ENCODE peak calls at places on chromosome 19, in ten cellular contexts. One of them, this sample, is unnamed.

GRCh38 chr19:48508729-48509310 is 2.8 kb downstream of the LMTK3 start:
- DNase-seq in stimulated activated CD4-positive, alpha-beta T cell treated with anti-CD3 and anti-CD28 coated beads, Interleukin-15, amount 100 ng/mL, for 1 hour: no peak
- DNase-seq in GM23338: no peak
- DNase-seq in hypothalamus: no peak
- DNase-seq in OCI-LY7: no peak
- DNase-seq in skeletal muscle cell: no peak
- DNase-seq in iris pigment epithelial cell: no peak
- DNase-seq in A549: no peak
- DNase-seq in activated CD4-positive, alpha-beta T cell treated with anti-CD3 and anti-CD28 coated beads, Interleukin-2, amount 50 U/mL, for 1 hour: no peak
- DNase-seq in DMS79: no peak
- DNase-seq in this sample: no peak

GRCh38 chr19:41682437-41682836 is 5.6 kb downstream of the CEACAM7 start:
- DNase-seq in activated CD4-positive, alpha-beta T cell treated with anti-CD3 and anti-CD28 coated beads, Interleukin-2, amount 50 U/mL, for 1 hour: no peak
- DNase-seq in A549: no peak
- DNase-seq in GM23338: no peak
- DNase-seq in DMS79: no peak
- DNase-seq in OCI-LY7: no peak
- DNase-seq in skeletal muscle cell: no peak
- DNase-seq in iris pigment epithelial cell: no peak
- DNase-seq in hypothalamus: no peak
- DNase-seq in stimulated activated CD4-positive, alpha-beta T cell treated with anti-CD3 and anti-CD28 coated beads, Interleukin-15, amount 100 ng/mL, for 1 hour: no peak
- DNase-seq in this sample: no peak

GRCh38 chr19:55526216-55527196 is 10.4 kb downstream of the SBK2 start:
- DNase-seq in stimulated activated CD4-positive, alpha-beta T cell treated with anti-CD3 and anti-CD28 coated beads, Interleukin-15, amount 100 ng/mL, for 1 hour: no peak
- DNase-seq in GM23338: peak; percentile 40
- DNase-seq in hypothalamus: no peak
- DNase-seq in DMS79: peak; percentile 71
- DNase-seq in iris pigment epithelial cell: peak; percentile 68
- DNase-seq in skeletal muscle cell: peak; percentile 71
- DNase-seq in activated CD4-positive, alpha-beta T cell treated with anti-CD3 and anti-CD28 coated beads, Interleukin-2, amount 50 U/mL, for 1 hour: no peak
- DNase-seq in OCI-LY7: no peak
- DNase-seq in A549: peak; percentile 82
- DNase-seq in this sample: no peak

GRCh38 chr19:33278403-33279269 is 23.7 kb downstream of the CEBPA start:
- DNase-seq in iris pigment epithelial cell: no peak
- DNase-seq in DMS79: no peak
- DNase-seq in activated CD4-positive, alpha-beta T cell treated with anti-CD3 and anti-CD28 coated beads, Interleukin-2, amount 50 U/mL, for 1 hour: no peak
- DNase-seq in OCI-LY7: no peak
- DNase-seq in A549: no peak
- DNase-seq in GM23338: no peak
- DNase-seq in stimulated activated CD4-positive, alpha-beta T cell treated with anti-CD3 and anti-CD28 coated beads, Interleukin-15, amount 100 ng/mL, for 1 hour: no peak
- DNase-seq in skeletal muscle cell: no peak
- DNase-seq in hypothalamus: no peak
- DNase-seq in this sample: no peak

GRCh38 chr19:28553005-28553404 is 659.9 kb downstream of the UQCRFS1 start:
- DNase-seq in GM23338: no peak
- DNase-seq in stimulated activated CD4-positive, alpha-beta T cell treated with anti-CD3 and anti-CD28 coated beads, Interleukin-15, amount 100 ng/mL, for 1 hour: no peak
- DNase-seq in skeletal muscle cell: no peak
- DNase-seq in activated CD4-positive, alpha-beta T cell treated with anti-CD3 and anti-CD28 coated beads, Interleukin-2, amount 50 U/mL, for 1 hour: no peak
- DNase-seq in hypothalamus: no peak
- DNase-seq in OCI-LY7: no peak
- DNase-seq in iris pigment epithelial cell: no peak
- DNase-seq in A549: no peak
- DNase-seq in DMS79: no peak
- DNase-seq in this sample: no peak

GRCh38 chr19:52936958-52937334 is 13.7 kb upstream of the ZNF888 start:
- DNase-seq in stimulated activated CD4-positive, alpha-beta T cell treated with anti-CD3 and anti-CD28 coated beads, Interleukin-15, amount 100 ng/mL, for 1 hour: no peak
- DNase-seq in activated CD4-positive, alpha-beta T cell treated with anti-CD3 and anti-CD28 coated beads, Interleukin-2, amount 50 U/mL, for 1 hour: no peak
- DNase-seq in A549: no peak
- DNase-seq in skeletal muscle cell: no peak
- DNase-seq in iris pigment epithelial cell: no peak
- DNase-seq in DMS79: no peak
- DNase-seq in GM23338: no peak
- DNase-seq in OCI-LY7: no peak
- DNase-seq in hypothalamus: no peak
- DNase-seq in this sample: no peak

GRCh38 chr19:47778089-47778953 is at the start of gene SELENOW:
- DNase-seq in hypothalamus: peak; percentile 75
- DNase-seq in A549: peak; percentile 90
- DNase-seq in DMS79: peak; percentile 87
- DNase-seq in GM23338: peak; percentile 88
- DNase-seq in OCI-LY7: peak; percentile 91
- DNase-seq in stimulated activated CD4-positive, alpha-beta T cell treated with anti-CD3 and anti-CD28 coated beads, Interleukin-15, amount 100 ng/mL, for 1 hour: peak; percentile 63
- DNase-seq in skeletal muscle cell: no peak
- DNase-seq in iris pigment epithelial cell: peak; percentile 63
- DNase-seq in activated CD4-positive, alpha-beta T cell treated with anti-CD3 and anti-CD28 coated beads, Interleukin-2, amount 50 U/mL, for 1 hour: peak; percentile 70
- DNase-seq in this sample: peak; percentile 93

GRCh38 chr19:13938361-13939027 is at the start of gene PODNL1:
- DNase-seq in hypothalamus: no peak
- DNase-seq in activated CD4-positive, alpha-beta T cell treated with anti-CD3 and anti-CD28 coated beads, Interleukin-2, amount 50 U/mL, for 1 hour: no peak
- DNase-seq in skeletal muscle cell: peak; percentile 36
- DNase-seq in GM23338: peak; percentile 52
- DNase-seq in A549: no peak
- DNase-seq in stimulated activated CD4-positive, alpha-beta T cell treated with anti-CD3 and anti-CD28 coated beads, Interleukin-15, amount 100 ng/mL, for 1 hour: no peak
- DNase-seq in DMS79: no peak
- DNase-seq in iris pigment epithelial cell: peak; percentile 48
- DNase-seq in OCI-LY7: no peak
- DNase-seq in this sample: no peak

GRCh38 chr19:50580970-50581636 is 12.9 kb upstream of the LRRC4B start:
- DNase-seq in hypothalamus: no peak
- DNase-seq in activated CD4-positive, alpha-beta T cell treated with anti-CD3 and anti-CD28 coated beads, Interleukin-2, amount 50 U/mL, for 1 hour: no peak
- DNase-seq in A549: no peak
- DNase-seq in stimulated activated CD4-positive, alpha-beta T cell treated with anti-CD3 and anti-CD28 coated beads, Interleukin-15, amount 100 ng/mL, for 1 hour: no peak
- DNase-seq in OCI-LY7: no peak
- DNase-seq in skeletal muscle cell: no peak
- DNase-seq in iris pigment epithelial cell: no peak
- DNase-seq in GM23338: no peak
- DNase-seq in DMS79: peak; percentile 3
- DNase-seq in this sample: no peak

GRCh38 chr19:1747285-1748114 is 5.8 kb upstream of the ONECUT3 start:
- DNase-seq in GM23338: peak; percentile 89
- DNase-seq in iris pigment epithelial cell: peak; percentile 81
- DNase-seq in A549: peak; percentile 83
- DNase-seq in OCI-LY7: no peak
- DNase-seq in hypothalamus: no peak
- DNase-seq in skeletal muscle cell: peak; percentile 20
- DNase-seq in activated CD4-positive, alpha-beta T cell treated with anti-CD3 and anti-CD28 coated beads, Interleukin-2, amount 50 U/mL, for 1 hour: peak; percentile 38
- DNase-seq in stimulated activated CD4-positive, alpha-beta T cell treated with anti-CD3 and anti-CD28 coated beads, Interleukin-15, amount 100 ng/mL, for 1 hour: no peak
- DNase-seq in DMS79: no peak
- DNase-seq in this sample: no peak

GRCh38 chr19:45350477-45351058 is 10.0 kb downstream of the KLC3 start:
- DNase-seq in A549: no peak
- DNase-seq in hypothalamus: no peak
- DNase-seq in OCI-LY7: no peak
- DNase-seq in skeletal muscle cell: no peak
- DNase-seq in iris pigment epithelial cell: no peak
- DNase-seq in activated CD4-positive, alpha-beta T cell treated with anti-CD3 and anti-CD28 coated beads, Interleukin-2, amount 50 U/mL, for 1 hour: no peak
- DNase-seq in stimulated activated CD4-positive, alpha-beta T cell treated with anti-CD3 and anti-CD28 coated beads, Interleukin-15, amount 100 ng/mL, for 1 hour: no peak
- DNase-seq in DMS79: no peak
- DNase-seq in GM23338: no peak
- DNase-seq in this sample: no peak

GRCh38 chr19:40381321-40381720 is 8.7 kb downstream of the HIPK4 start:
- DNase-seq in A549: peak; percentile 68
- DNase-seq in GM23338: peak; percentile 64
- DNase-seq in activated CD4-positive, alpha-beta T cell treated with anti-CD3 and anti-CD28 coated beads, Interleukin-2, amount 50 U/mL, for 1 hour: no peak
- DNase-seq in stimulated activated CD4-positive, alpha-beta T cell treated with anti-CD3 and anti-CD28 coated beads, Interleukin-15, amount 100 ng/mL, for 1 hour: no peak
- DNase-seq in iris pigment epithelial cell: no peak
- DNase-seq in DMS79: no peak
- DNase-seq in skeletal muscle cell: no peak
- DNase-seq in hypothalamus: no peak
- DNase-seq in OCI-LY7: no peak
- DNase-seq in this sample: no peak

GRCh38 chr19:41133260-41133659 is 19.0 kb downstream of the CYP2F1 start:
- DNase-seq in activated CD4-positive, alpha-beta T cell treated with anti-CD3 and anti-CD28 coated beads, Interleukin-2, amount 50 U/mL, for 1 hour: no peak
- DNase-seq in stimulated activated CD4-positive, alpha-beta T cell treated with anti-CD3 and anti-CD28 coated beads, Interleukin-15, amount 100 ng/mL, for 1 hour: no peak
- DNase-seq in GM23338: no peak
- DNase-seq in iris pigment epithelial cell: no peak
- DNase-seq in hypothalamus: no peak
- DNase-seq in DMS79: no peak
- DNase-seq in OCI-LY7: no peak
- DNase-seq in skeletal muscle cell: no peak
- DNase-seq in A549: no peak
- DNase-seq in this sample: no peak

GRCh38 chr19:10535613-10536012 is 8.1 kb upstream of the ATG4D start:
- DNase-seq in stimulated activated CD4-positive, alpha-beta T cell treated with anti-CD3 and anti-CD28 coated beads, Interleukin-15, amount 100 ng/mL, for 1 hour: no peak
- DNase-seq in hypothalamus: no peak
- DNase-seq in GM23338: no peak
- DNase-seq in OCI-LY7: no peak
- DNase-seq in DMS79: no peak
- DNase-seq in activated CD4-positive, alpha-beta T cell treated with anti-CD3 and anti-CD28 coated beads, Interleukin-2, amount 50 U/mL, for 1 hour: no peak
- DNase-seq in A549: no peak
- DNase-seq in skeletal muscle cell: no peak
- DNase-seq in iris pigment epithelial cell: peak; percentile 39
- DNase-seq in this sample: no peak

GRCh38 chr19:41299755-41300089 is 10.2 kb upstream of the CCDC97 start:
- DNase-seq in hypothalamus: no peak
- DNase-seq in activated CD4-positive, alpha-beta T cell treated with anti-CD3 and anti-CD28 coated beads, Interleukin-2, amount 50 U/mL, for 1 hour: peak; percentile 61
- DNase-seq in A549: no peak
- DNase-seq in skeletal muscle cell: peak; percentile 75
- DNase-seq in DMS79: peak; percentile 48
- DNase-seq in stimulated activated CD4-positive, alpha-beta T cell treated with anti-CD3 and anti-CD28 coated beads, Interleukin-15, amount 100 ng/mL, for 1 hour: no peak
- DNase-seq in GM23338: no peak
- DNase-seq in iris pigment epithelial cell: peak; percentile 92
- DNase-seq in OCI-LY7: no peak
- DNase-seq in this sample: no peak

GRCh38 chr19:45211751-45212381 is 33.3 kb downstream of the BLOC1S3 start:
- DNase-seq in skeletal muscle cell: no peak
- DNase-seq in GM23338: no peak
- DNase-seq in A549: no peak
- DNase-seq in OCI-LY7: no peak
- DNase-seq in hypothalamus: no peak
- DNase-seq in iris pigment epithelial cell: no peak
- DNase-seq in DMS79: no peak
- DNase-seq in stimulated activated CD4-positive, alpha-beta T cell treated with anti-CD3 and anti-CD28 coated beads, Interleukin-15, amount 100 ng/mL, for 1 hour: no peak
- DNase-seq in activated CD4-positive, alpha-beta T cell treated with anti-CD3 and anti-CD28 coated beads, Interleukin-2, amount 50 U/mL, for 1 hour: no peak
- DNase-seq in this sample: no peak

GRCh38 chr19:52689804-52690394 is 44.9 kb downstream of the ZNF611 start:
- DNase-seq in hypothalamus: peak; percentile 11
- DNase-seq in A549: no peak
- DNase-seq in stimulated activated CD4-positive, alpha-beta T cell treated with anti-CD3 and anti-CD28 coated beads, Interleukin-15, amount 100 ng/mL, for 1 hour: peak; percentile 19
- DNase-seq in GM23338: peak; percentile 50
- DNase-seq in skeletal muscle cell: no peak
- DNase-seq in OCI-LY7: no peak
- DNase-seq in iris pigment epithelial cell: peak; percentile 9
- DNase-seq in activated CD4-positive, alpha-beta T cell treated with anti-CD3 and anti-CD28 coated beads, Interleukin-2, amount 50 U/mL, for 1 hour: peak; percentile 10
- DNase-seq in DMS79: peak; percentile 70
- DNase-seq in this sample: peak; percentile 13

GRCh38 chr19:42657551-42657950 is 62.8 kb upstream of the CEACAM8 start:
- DNase-seq in skeletal muscle cell: no peak
- DNase-seq in OCI-LY7: no peak
- DNase-seq in iris pigment epithelial cell: peak; percentile 61
- DNase-seq in DMS79: no peak
- DNase-seq in stimulated activated CD4-positive, alpha-beta T cell treated with anti-CD3 and anti-CD28 coated beads, Interleukin-15, amount 100 ng/mL, for 1 hour: no peak
- DNase-seq in activated CD4-positive, alpha-beta T cell treated with anti-CD3 and anti-CD28 coated beads, Interleukin-2, amount 50 U/mL, for 1 hour: no peak
- DNase-seq in hypothalamus: no peak
- DNase-seq in A549: no peak
- DNase-seq in GM23338: no peak
- DNase-seq in this sample: no peak

GRCh38 chr19:7732045-7732444 is at the start of gene CLEC4G:
- DNase-seq in OCI-LY7: no peak
- DNase-seq in skeletal muscle cell: no peak
- DNase-seq in DMS79: no peak
- DNase-seq in hypothalamus: no peak
- DNase-seq in GM23338: no peak
- DNase-seq in A549: no peak
- DNase-seq in stimulated activated CD4-positive, alpha-beta T cell treated with anti-CD3 and anti-CD28 coated beads, Interleukin-15, amount 100 ng/mL, for 1 hour: no peak
- DNase-seq in activated CD4-positive, alpha-beta T cell treated with anti-CD3 and anti-CD28 coated beads, Interleukin-2, amount 50 U/mL, for 1 hour: no peak
- DNase-seq in iris pigment epithelial cell: no peak
- DNase-seq in this sample: no peak

GRCh38 chr19:8571006-8571411 is 6.2 kb downstream of the MYO1F start:
- DNase-seq in stimulated activated CD4-positive, alpha-beta T cell treated with anti-CD3 and anti-CD28 coated beads, Interleukin-15, amount 100 ng/mL, for 1 hour: no peak
- DNase-seq in GM23338: no peak
- DNase-seq in activated CD4-positive, alpha-beta T cell treated with anti-CD3 and anti-CD28 coated beads, Interleukin-2, amount 50 U/mL, for 1 hour: peak; percentile 55
- DNase-seq in OCI-LY7: no peak
- DNase-seq in DMS79: no peak
- DNase-seq in A549: peak; percentile 59
- DNase-seq in iris pigment epithelial cell: peak; percentile 88
- DNase-seq in skeletal muscle cell: no peak
- DNase-seq in hypothalamus: no peak
- DNase-seq in this sample: no peak

GRCh38 chr19:14440049-14440448 is 6.9 kb downstream of the PKN1 start:
- DNase-seq in iris pigment epithelial cell: no peak
- DNase-seq in hypothalamus: no peak
- DNase-seq in A549: no peak
- DNase-seq in activated CD4-positive, alpha-beta T cell treated with anti-CD3 and anti-CD28 coated beads, Interleukin-2, amount 50 U/mL, for 1 hour: peak; percentile 70
- DNase-seq in skeletal muscle cell: no peak
- DNase-seq in OCI-LY7: peak; percentile 88
- DNase-seq in DMS79: no peak
- DNase-seq in stimulated activated CD4-positive, alpha-beta T cell treated with anti-CD3 and anti-CD28 coated beads, Interleukin-15, amount 100 ng/mL, for 1 hour: peak; percentile 66
- DNase-seq in GM23338: peak; percentile 35
- DNase-seq in this sample: peak; percentile 88

GRCh38 chr19:39671739-39672363 is 16.1 kb downstream of the LGALS16 start:
- DNase-seq in iris pigment epithelial cell: peak; percentile 54
- DNase-seq in stimulated activated CD4-positive, alpha-beta T cell treated with anti-CD3 and anti-CD28 coated beads, Interleukin-15, amount 100 ng/mL, for 1 hour: no peak
- DNase-seq in GM23338: peak; percentile 88
- DNase-seq in hypothalamus: no peak
- DNase-seq in skeletal muscle cell: no peak
- DNase-seq in activated CD4-positive, alpha-beta T cell treated with anti-CD3 and anti-CD28 coated beads, Interleukin-2, amount 50 U/mL, for 1 hour: peak; percentile 25
- DNase-seq in OCI-LY7: peak; percentile 73
- DNase-seq in A549: peak; percentile 69
- DNase-seq in DMS79: no peak
- DNase-seq in this sample: no peak

GRCh38 chr19:5480427-5480836 is 25.2 kb downstream of the ZNRF4 start:
- DNase-seq in skeletal muscle cell: no peak
- DNase-seq in activated CD4-positive, alpha-beta T cell treated with anti-CD3 and anti-CD28 coated beads, Interleukin-2, amount 50 U/mL, for 1 hour: peak; percentile 31
- DNase-seq in hypothalamus: no peak
- DNase-seq in iris pigment epithelial cell: no peak
- DNase-seq in OCI-LY7: peak; percentile 42
- DNase-seq in A549: peak; percentile 46
- DNase-seq in DMS79: no peak
- DNase-seq in GM23338: peak; percentile 82
- DNase-seq in stimulated activated CD4-positive, alpha-beta T cell treated with anti-CD3 and anti-CD28 coated beads, Interleukin-15, amount 100 ng/mL, for 1 hour: peak; percentile 2
- DNase-seq in this sample: peak; percentile 46

GRCh38 chr19:45283443-45284033 is 32.5 kb downstream of the MARK4 start:
- DNase-seq in hypothalamus: no peak
- DNase-seq in A549: no peak
- DNase-seq in GM23338: no peak
- DNase-seq in activated CD4-positive, alpha-beta T cell treated with anti-CD3 and anti-CD28 coated beads, Interleukin-2, amount 50 U/mL, for 1 hour: no peak
- DNase-seq in iris pigment epithelial cell: peak; percentile 62
- DNase-seq in skeletal muscle cell: no peak
- DNase-seq in OCI-LY7: no peak
- DNase-seq in DMS79: no peak
- DNase-seq in stimulated activated CD4-positive, alpha-beta T cell treated with anti-CD3 and anti-CD28 coated beads, Interleukin-15, amount 100 ng/mL, for 1 hour: no peak
- DNase-seq in this sample: no peak

GRCh38 chr19:43634516-43634876 is 5.2 kb downstream of the CADM4 start:
- DNase-seq in OCI-LY7: no peak
- DNase-seq in activated CD4-positive, alpha-beta T cell treated with anti-CD3 and anti-CD28 coated beads, Interleukin-2, amount 50 U/mL, for 1 hour: no peak
- DNase-seq in GM23338: peak; percentile 83
- DNase-seq in iris pigment epithelial cell: no peak
- DNase-seq in hypothalamus: peak; percentile 52
- DNase-seq in DMS79: no peak
- DNase-seq in A549: no peak
- DNase-seq in skeletal muscle cell: no peak
- DNase-seq in stimulated activated CD4-positive, alpha-beta T cell treated with anti-CD3 and anti-CD28 coated beads, Interleukin-15, amount 100 ng/mL, for 1 hour: no peak
- DNase-seq in this sample: no peak

GRCh38 chr19:917323-918151 is at the start of gene KISS1R:
- DNase-seq in skeletal muscle cell: no peak
- DNase-seq in hypothalamus: no peak
- DNase-seq in activated CD4-positive, alpha-beta T cell treated with anti-CD3 and anti-CD28 coated beads, Interleukin-2, amount 50 U/mL, for 1 hour: peak; percentile 51
- DNase-seq in iris pigment epithelial cell: no peak
- DNase-seq in GM23338: peak; percentile 93
- DNase-seq in DMS79: peak; percentile 61
- DNase-seq in stimulated activated CD4-positive, alpha-beta T cell treated with anti-CD3 and anti-CD28 coated beads, Interleukin-15, amount 100 ng/mL, for 1 hour: no peak
- DNase-seq in OCI-LY7: peak; percentile 78
- DNase-seq in A549: peak; percentile 51
- DNase-seq in this sample: no peak

GRCh38 chr19:30711296-30711695 is 339.1 kb downstream of the ZNF536 start:
- DNase-seq in iris pigment epithelial cell: no peak
- DNase-seq in hypothalamus: no peak
- DNase-seq in DMS79: peak; percentile 91
- DNase-seq in activated CD4-positive, alpha-beta T cell treated with anti-CD3 and anti-CD28 coated beads, Interleukin-2, amount 50 U/mL, for 1 hour: no peak
- DNase-seq in OCI-LY7: no peak
- DNase-seq in A549: no peak
- DNase-seq in stimulated activated CD4-positive, alpha-beta T cell treated with anti-CD3 and anti-CD28 coated beads, Interleukin-15, amount 100 ng/mL, for 1 hour: no peak
- DNase-seq in skeletal muscle cell: no peak
- DNase-seq in GM23338: peak; percentile 17
- DNase-seq in this sample: no peak

GRCh38 chr19:46620716-46621115 is 4.2 kb downstream of the PTGIR start:
- DNase-seq in stimulated activated CD4-positive, alpha-beta T cell treated with anti-CD3 and anti-CD28 coated beads, Interleukin-15, amount 100 ng/mL, for 1 hour: no peak
- DNase-seq in skeletal muscle cell: no peak
- DNase-seq in activated CD4-positive, alpha-beta T cell treated with anti-CD3 and anti-CD28 coated beads, Interleukin-2, amount 50 U/mL, for 1 hour: no peak
- DNase-seq in GM23338: no peak
- DNase-seq in OCI-LY7: no peak
- DNase-seq in A549: no peak
- DNase-seq in DMS79: no peak
- DNase-seq in iris pigment epithelial cell: no peak
- DNase-seq in hypothalamus: no peak
- DNase-seq in this sample: no peak